ENCODE peak calls at places on chromosomes 12 and 14, in eight cellular contexts. X, B, W, C, F, T, Q and D are unnamed samples.

GRCh38 chr14:90522585-90523191 is 125.9 kb downstream of the CALM1 start:
- DNase-seq in X (peak; percentile 22), B (peak; percentile 46), W (no peak), C (no peak), F (no peak), T (no peak), Q (no peak), D (no peak)

GRCh38 chr12:105214141-105214540 is 21.8 kb downstream of the APPL2 start:
- DNase-seq in X (no peak), B (no peak), W (peak; percentile 64), C (no peak), F (no peak), T (no peak), Q (no peak), D (no peak)

GRCh38 chr12:110561471-110562201 is 21.5 kb downstream of the PPTC7 start:
- DNase-seq in X (no peak), B (no peak), W (no peak), C (no peak), F (no peak), T (no peak), Q (no peak), D (no peak)

GRCh38 chr12:131312793-131313545 is 359.3 kb downstream of the ADGRD1 start:
- DNase-seq in X (no peak), B (no peak), W (no peak), C (no peak), F (no peak), T (no peak), Q (no peak), D (no peak)

GRCh38 chr12:104486943-104487819 is 30.4 kb downstream of the CHST11 start:
- DNase-seq in X (peak; percentile 35), B (no peak), W (peak; percentile 24), C (no peak), F (no peak), T (no peak), Q (no peak), D (no peak)

GRCh38 chr12:32115404-32116104 is 8.9 kb downstream of the BICD1 start:
- DNase-seq in X (peak; percentile 99), B (peak; percentile 87), W (peak; percentile 59), C (no peak), F (no peak), T (no peak), Q (peak; percentile 92), D (peak; percentile 99)

GRCh38 chr14:21852061-21852664 is 178.5 kb upstream of the OR4E1 start:
- DNase-seq in X (peak; percentile 12), B (no peak), W (peak; percentile 69), C (no peak), F (peak; percentile 43), T (no peak), Q (no peak), D (no peak)

GRCh38 chr12:120669055-120669828 is 17.7 kb upstream of the MLEC start:
- DNase-seq in X (peak; percentile 58), B (peak; percentile 26), W (peak; percentile 65), C (peak; percentile 77), F (no peak), T (no peak), Q (no peak), D (no peak)

GRCh38 chr14:105065280-105066228 is at the start of gene GPR132:
- DNase-seq in X (no peak), B (no peak), W (peak; percentile 41), C (peak; percentile 87), F (peak; percentile 96), T (no peak), Q (peak; percentile 72), D (no peak)
- H3K4me3 ChIP-seq in X (no peak within 1 kb of the TSS), B (peak within 1 kb of the TSS; percentile 25), W (no peak within 1 kb of the TSS), C (peak within 1 kb of the TSS; percentile 90), F (peak within 1 kb of the TSS; percentile 99), T (no peak within 1 kb of the TSS), Q (no peak within 1 kb of the TSS), D (no peak within 1 kb of the TSS)

GRCh38 chr12:132444957-132445883 is 44.7 kb upstream of the FBRSL1 start:
- DNase-seq in X (no peak), B (no peak), W (no peak), C (peak; percentile 51), F (peak; percentile 79), T (peak; percentile 72), Q (no peak), D (no peak)

GRCh38 chr12:132444283-132444682 is 45.7 kb upstream of the FBRSL1 start:
- DNase-seq in X (no peak), B (no peak), W (no peak), C (no peak), F (no peak), T (no peak), Q (no peak), D (no peak)

GRCh38 chr12:132447327-132447720 is 42.6 kb upstream of the FBRSL1 start:
- DNase-seq in X (no peak), B (no peak), W (no peak), C (no peak), F (no peak), T (no peak), Q (no peak), D (no peak)

GRCh38 chr12:132446535-132447326 is 43.2 kb upstream of the FBRSL1 start:
- DNase-seq in X (no peak), B (no peak), W (no peak), C (no peak), F (no peak), T (no peak), Q (no peak), D (no peak)

DNA sequence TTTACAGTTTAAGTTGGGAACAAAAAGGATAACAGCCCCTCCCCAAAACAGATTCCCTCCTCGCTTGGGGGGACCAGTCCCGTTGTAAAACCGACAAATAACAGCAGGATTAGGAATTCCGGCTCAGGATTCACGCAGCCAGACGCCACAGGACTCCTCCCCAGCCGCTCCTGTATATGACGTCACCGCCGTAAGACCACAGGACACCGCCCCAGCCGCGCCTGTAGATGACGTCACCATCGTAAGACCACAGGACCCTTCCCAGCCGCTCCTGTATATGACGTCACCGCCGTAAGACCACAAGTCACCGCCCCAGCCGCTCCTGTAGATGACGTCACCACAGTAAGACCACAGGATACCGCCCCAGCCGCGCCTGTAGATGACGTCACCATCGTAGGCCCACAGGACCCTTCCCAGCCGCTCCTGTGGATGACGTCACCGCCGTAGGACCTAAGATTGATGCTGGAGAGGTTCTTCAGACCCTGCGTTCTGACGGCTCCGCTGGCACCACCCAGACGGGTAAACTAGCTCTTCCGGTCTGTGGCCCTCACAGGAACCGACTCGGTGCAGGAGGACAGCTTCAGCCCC is 44.0 kb upstream of the FBRSL1 start:
- DNase-seq in X (peak; percentile 48), B (no peak), W (peak; percentile 80), C (no peak), F (peak; percentile 81), T (peak; percentile 94), Q (peak; percentile 96), D (peak; percentile 41)
- H3K4me3 ChIP-seq in X (peak overlapping the region; percentile 35), B (no peak overlapping the region), W (no peak overlapping the region), C (no peak overlapping the region), F (peak overlapping the region; percentile 63), T (peak overlapping the region; percentile 90), Q (peak overlapping the region; percentile 40), D (peak overlapping the region; percentile 45)

DNA sequence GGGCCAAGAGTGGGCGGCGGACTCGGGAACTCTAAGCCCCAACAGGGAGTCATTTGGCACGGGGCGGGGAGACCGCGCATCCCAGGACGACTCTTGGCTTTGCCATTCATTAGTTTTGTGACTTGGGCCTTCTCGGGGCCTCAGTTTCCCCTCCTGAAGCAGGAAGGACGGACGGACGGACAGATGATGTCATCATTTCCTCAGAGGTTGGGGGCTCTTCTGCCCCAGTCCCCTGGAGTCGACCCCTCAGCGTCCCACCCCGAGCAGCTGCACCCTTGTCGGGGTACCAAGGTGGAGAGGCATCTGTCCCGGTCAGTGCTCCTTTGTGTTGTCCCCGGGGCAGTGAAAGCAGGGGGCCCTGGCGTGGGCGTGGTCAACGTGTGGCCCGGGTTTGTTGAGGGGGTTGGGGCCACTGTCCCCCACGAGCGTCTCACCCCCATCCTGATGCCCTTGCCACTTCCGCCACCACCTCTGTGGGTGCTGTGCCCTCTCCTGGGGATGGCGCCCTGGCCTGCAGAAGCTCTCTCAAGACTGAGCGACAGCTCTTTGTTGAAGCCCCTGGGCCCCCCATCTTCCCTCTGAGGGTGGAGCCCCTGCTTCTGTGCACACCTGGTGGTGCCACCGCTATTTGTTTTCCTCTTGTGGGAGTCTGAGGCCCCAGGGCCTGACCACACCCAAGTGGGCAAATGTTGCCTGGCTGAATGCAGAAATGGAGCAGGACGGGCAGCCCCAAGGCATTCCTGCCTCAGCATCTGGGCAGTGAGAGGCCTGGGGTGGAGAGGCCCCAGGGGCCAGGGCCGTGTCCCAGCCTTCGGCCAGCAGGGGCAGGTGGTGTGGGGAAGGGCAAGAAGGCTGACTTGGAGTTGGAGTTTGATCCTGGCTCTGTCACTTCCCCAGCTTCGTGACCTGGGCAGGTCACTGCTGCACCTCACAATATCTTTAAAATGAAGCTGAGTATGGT is 896 bp downstream of the HHIPL1 start:
- DNase-seq in X (no peak), B (no peak), W (no peak), C (no peak), F (no peak), T (no peak), Q (no peak), D (no peak)
- H3K4me3 ChIP-seq in X (peak overlapping the region; percentile 48), B (peak overlapping the region; percentile 68), W (peak overlapping the region; percentile 13), C (no peak overlapping the region), F (no peak overlapping the region), T (no peak overlapping the region), Q (peak overlapping the region; percentile 31), D (peak overlapping the region; percentile 37)

GRCh38 chr12:116600959-116601358 is 41.8 kb downstream of the MAP1LC3B2 start:
- DNase-seq in X (no peak), B (no peak), W (no peak), C (no peak), F (no peak), T (no peak), Q (no peak), D (no peak)

GRCh38 chr12:116598341-116599284 is 39.4 kb downstream of the MAP1LC3B2 start:
- DNase-seq in X (peak; percentile 71), B (no peak), W (peak; percentile 50), C (no peak), F (no peak), T (peak; percentile 73), Q (no peak), D (no peak)

GRCh38 chr12:116597886-116598285 is 38.7 kb downstream of the MAP1LC3B2 start:
- DNase-seq in X (no peak), B (no peak), W (no peak), C (no peak), F (no peak), T (no peak), Q (no peak), D (no peak)

GRCh38 chr12:116601524-116601923 is 42.3 kb downstream of the MAP1LC3B2 start:
- DNase-seq in X (peak; percentile 34), B (no peak), W (no peak), C (no peak), F (no peak), T (peak; percentile 31), Q (no peak), D (no peak)

DNA sequence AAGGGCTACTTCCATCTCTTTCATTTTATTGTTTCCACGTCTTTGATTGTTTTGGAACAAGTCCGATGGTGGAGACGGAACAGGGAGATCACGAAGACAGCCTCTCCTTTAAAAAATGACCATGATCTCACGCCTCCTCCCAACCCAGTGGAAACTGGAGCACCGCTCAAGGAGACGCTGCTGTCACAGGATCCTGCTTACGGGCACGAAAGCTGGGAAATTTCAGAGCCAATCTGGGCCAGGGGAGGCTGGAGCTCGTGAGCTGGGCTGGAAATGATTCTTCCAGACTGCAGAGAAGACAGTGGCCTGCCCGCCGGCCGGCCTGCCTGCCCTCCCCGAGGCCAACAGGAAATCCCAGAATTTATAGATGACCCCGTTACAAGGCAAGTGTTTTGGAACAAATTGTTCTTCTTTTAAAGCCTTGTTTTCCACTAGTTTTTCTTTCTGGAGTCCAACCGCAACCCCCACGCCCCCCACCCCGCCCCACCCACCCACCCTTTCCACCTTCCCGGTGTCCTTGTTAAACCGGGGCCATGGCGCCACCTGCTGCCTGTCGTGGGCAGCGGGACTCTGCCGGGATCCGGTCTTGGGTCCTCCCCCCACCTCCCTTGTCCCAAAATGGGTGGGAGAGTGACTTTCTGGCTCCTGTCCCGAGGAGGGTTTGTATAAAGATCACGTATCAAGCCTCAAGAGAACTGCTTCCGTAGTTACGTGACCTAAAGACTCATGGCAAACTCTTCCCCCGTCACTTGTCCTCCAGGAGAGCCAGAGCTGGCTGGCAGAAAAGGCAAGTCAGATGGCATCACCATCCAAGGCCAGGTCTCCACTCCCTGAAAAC is 40.3 kb downstream of the MAP1LC3B2 start:
- DNase-seq in X (peak; percentile 83), B (peak; percentile 86), W (peak; percentile 84), C (peak; percentile 49), F (peak; percentile 21), T (peak; percentile 89), Q (no peak), D (peak; percentile 72)
- H3K4me3 ChIP-seq in X (peak overlapping the region; percentile 51), B (peak overlapping the region; percentile 67), W (no peak overlapping the region), C (no peak overlapping the region), F (no peak overlapping the region), T (no peak overlapping the region), Q (no peak overlapping the region), D (peak overlapping the region; percentile 31)